ENCODE peak calls at places on chromosomes 6 and 20, in six cellular contexts. One of them, this sample, is unnamed. For H3K4me1, the result is how much of the 10 kb centered on the place peaks cover.

GRCh38 chr20:9110365-9110764 is 41.5 kb downstream of the PLCB4 start:
- DNase-seq in stomach: no peak
- DNase-seq in suprapubic skin: no peak
- DNase-seq in IMR-90: peak
- DNase-seq in heart left ventricle: no peak
- DNase-seq in uterus: no peak
- DNase-seq in this sample: no peak

GRCh38 chr20:48339986-48340884 is 487.6 kb downstream of the PREX1 start:
- DNase-seq in stomach: no peak
- DNase-seq in suprapubic skin: no peak
- DNase-seq in IMR-90: no peak
- DNase-seq in heart left ventricle: no peak
- DNase-seq in uterus: peak
- DNase-seq in this sample: no peak

GRCh38 chr20:48667889-48668413 is 159.8 kb downstream of the PREX1 start:
- DNase-seq in stomach: no peak
- DNase-seq in suprapubic skin: no peak
- DNase-seq in IMR-90: no peak
- DNase-seq in heart left ventricle: no peak
- DNase-seq in uterus: no peak
- DNase-seq in this sample: no peak

GRCh38 chr6:26020291-26020982 is 57.8 kb downstream of the TRIM38 start:
- DNase-seq in stomach: peak
- DNase-seq in suprapubic skin: peak
- DNase-seq in IMR-90: peak
- DNase-seq in heart left ventricle: peak
- DNase-seq in uterus: peak
- DNase-seq in this sample: no peak

GRCh38 chr20:19070681-19071441 is 141.6 kb upstream of the SLC24A3 start:
- DNase-seq in stomach: no peak
- DNase-seq in suprapubic skin: no peak
- DNase-seq in IMR-90: no peak
- DNase-seq in heart left ventricle: no peak
- DNase-seq in uterus: no peak
- DNase-seq in this sample: no peak

GRCh38 chr6:40352527-40353170 is 234.5 kb downstream of the LRFN2 start:
- DNase-seq in stomach: no peak
- DNase-seq in suprapubic skin: no peak
- DNase-seq in IMR-90: no peak
- DNase-seq in heart left ventricle: no peak
- DNase-seq in uterus: no peak
- DNase-seq in this sample: no peak

GRCh38 chr6:44176130-44176934 is 17.7 kb downstream of the CAPN11 start:
- DNase-seq in stomach: no peak
- DNase-seq in suprapubic skin: no peak
- DNase-seq in IMR-90: no peak
- DNase-seq in heart left ventricle: no peak
- DNase-seq in uterus: no peak
- DNase-seq in this sample: no peak

GRCh38 chr6:53648571-53648970 is 17.0 kb downstream of the KLHL31 start:
- DNase-seq in stomach: no peak
- DNase-seq in suprapubic skin: no peak
- DNase-seq in IMR-90: peak
- DNase-seq in heart left ventricle: no peak
- DNase-seq in uterus: no peak
- DNase-seq in this sample: no peak

GRCh38 chr20:31718952-31719643 is 3.6 kb downstream of the BCL2L1 start:
- DNase-seq in stomach: peak
- DNase-seq in suprapubic skin: no peak
- DNase-seq in IMR-90: no peak
- DNase-seq in heart left ventricle: no peak
- DNase-seq in uterus: no peak
- DNase-seq in this sample: no peak

GRCh38 chr20:22916121-22916842 is 118.8 kb upstream of the SSTR4 start:
- DNase-seq in stomach: peak
- DNase-seq in suprapubic skin: no peak
- DNase-seq in IMR-90: no peak
- DNase-seq in heart left ventricle: no peak
- DNase-seq in uterus: no peak
- DNase-seq in this sample: no peak

GRCh38 chr20:50295345-50295744 is 104.7 kb downstream of the CEBPB start:
- DNase-seq in stomach: no peak
- DNase-seq in suprapubic skin: no peak
- DNase-seq in IMR-90: no peak
- DNase-seq in heart left ventricle: no peak
- DNase-seq in uterus: no peak
- DNase-seq in this sample: no peak

GRCh38 chr20:49398401-49399144 is 83.9 kb downstream of the KCNB1 start:
- DNase-seq in stomach: no peak
- DNase-seq in suprapubic skin: no peak
- DNase-seq in IMR-90: no peak
- DNase-seq in heart left ventricle: no peak
- DNase-seq in uterus: no peak
- DNase-seq in this sample: no peak

GRCh38 chr6:137661601-137662000 is 167.4 kb upstream of the OLIG3 start:
- DNase-seq in stomach: no peak
- DNase-seq in suprapubic skin: no peak
- DNase-seq in IMR-90: peak
- DNase-seq in heart left ventricle: no peak
- DNase-seq in uterus: no peak
- DNase-seq in this sample: no peak

GRCh38 chr20:23244207-23244915 is 106.2 kb upstream of the NXT1 start:
- DNase-seq in stomach: no peak
- DNase-seq in suprapubic skin: peak
- DNase-seq in IMR-90: no peak
- DNase-seq in heart left ventricle: no peak
- DNase-seq in uterus: no peak
- DNase-seq in this sample: no peak

GRCh38 chr6:26195924-26196845 is 109.0 kb downstream of the HFE start:
- DNase-seq in stomach: no peak
- DNase-seq in suprapubic skin: no peak
- DNase-seq in IMR-90: peak
- DNase-seq in heart left ventricle: no peak
- DNase-seq in uterus: no peak
- DNase-seq in this sample: no peak

GRCh38 chr6:44342052-44342451 is 398 bp upstream of the SPATS1 start:
- DNase-seq in stomach: no peak
- DNase-seq in suprapubic skin: no peak
- DNase-seq in IMR-90: no peak
- DNase-seq in heart left ventricle: no peak
- DNase-seq in uterus: no peak
- DNase-seq in this sample: no peak

GRCh38 chr6:167094820-167095637 is 27.9 kb upstream of the CCR6 start:
- DNase-seq in stomach: no peak
- DNase-seq in suprapubic skin: no peak
- DNase-seq in IMR-90: no peak
- DNase-seq in heart left ventricle: no peak
- DNase-seq in uterus: no peak
- DNase-seq in this sample: no peak

GRCh38 chr20:33299111-33299603 is 16.1 kb downstream of the BPIFB1 start:
- DNase-seq in stomach: peak
- DNase-seq in suprapubic skin: no peak
- DNase-seq in IMR-90: peak
- DNase-seq in heart left ventricle: peak
- DNase-seq in uterus: peak
- DNase-seq in this sample: no peak

GRCh38 chr6:109896333-109896732 is 81.8 kb upstream of the GPR6 start:
- DNase-seq in stomach: no peak
- DNase-seq in suprapubic skin: no peak
- DNase-seq in IMR-90: peak
- DNase-seq in heart left ventricle: no peak
- DNase-seq in uterus: no peak
- DNase-seq in this sample: no peak

GRCh38 chr6:23170044-23170443 is 600.7 kb downstream of the HDGFL1 start:
- DNase-seq in stomach: no peak
- DNase-seq in suprapubic skin: no peak
- DNase-seq in IMR-90: no peak
- DNase-seq in heart left ventricle: no peak
- DNase-seq in uterus: no peak
- DNase-seq in this sample: no peak

GRCh38 chr6:136843210-136843609 is 20.8 kb downstream of the PEX7 start:
- DNase-seq in stomach: no peak
- DNase-seq in suprapubic skin: no peak
- DNase-seq in IMR-90: no peak
- DNase-seq in heart left ventricle: no peak
- DNase-seq in uterus: no peak
- DNase-seq in this sample: no peak

GRCh38 chr6:150072201-150072600 is 3.3 kb upstream of the ULBP3 start:
- DNase-seq in stomach: peak
- DNase-seq in suprapubic skin: no peak
- DNase-seq in IMR-90: peak
- DNase-seq in heart left ventricle: peak
- DNase-seq in uterus: no peak
- DNase-seq in this sample: no peak

GRCh38 chr6:27288136-27289044 is 23.7 kb downstream of the POM121L2 start:
- DNase-seq in stomach: no peak
- DNase-seq in suprapubic skin: no peak
- DNase-seq in IMR-90: no peak
- DNase-seq in heart left ventricle: no peak
- DNase-seq in uterus: no peak
- DNase-seq in this sample: no peak
- TF ChIP-seq POLR2A in stomach: no peak
- TF ChIP-seq POLR2A in suprapubic skin: no peak
- TF ChIP-seq POLR2A in IMR-90: no peak
- TF ChIP-seq POLR2A in heart left ventricle: no peak
- TF ChIP-seq POLR2A in uterus: no peak
- TF ChIP-seq POLR2A in this sample: no peak

GRCh38 chr6:135286962-135287525 is 105.9 kb downstream of the MYB start:
- DNase-seq in stomach: no peak
- DNase-seq in suprapubic skin: no peak
- DNase-seq in IMR-90: no peak
- DNase-seq in heart left ventricle: no peak
- DNase-seq in uterus: no peak
- DNase-seq in this sample: no peak
- H3K4me1 ChIP-seq in stomach: under half
- H3K4me1 ChIP-seq in suprapubic skin: under half
- H3K4me1 ChIP-seq in IMR-90: under half
- H3K4me1 ChIP-seq in heart left ventricle: under half
- H3K4me1 ChIP-seq in uterus: under half
- H3K4me1 ChIP-seq in this sample: under half

GRCh38 chr6:90694802-90695201 is 107.9 kb upstream of the MAP3K7 start:
- DNase-seq in stomach: no peak
- DNase-seq in suprapubic skin: no peak
- DNase-seq in IMR-90: no peak
- DNase-seq in heart left ventricle: no peak
- DNase-seq in uterus: no peak
- DNase-seq in this sample: no peak

GRCh38 chr6:90689172-90689571 is 102.3 kb upstream of the MAP3K7 start:
- DNase-seq in stomach: no peak
- DNase-seq in suprapubic skin: no peak
- DNase-seq in IMR-90: no peak
- DNase-seq in heart left ventricle: no peak
- DNase-seq in uterus: no peak
- DNase-seq in this sample: no peak

GRCh38 chr6:90687751-90688380 is 101.0 kb upstream of the MAP3K7 start:
- DNase-seq in stomach: no peak
- DNase-seq in suprapubic skin: no peak
- DNase-seq in IMR-90: no peak
- DNase-seq in heart left ventricle: no peak
- DNase-seq in uterus: no peak
- DNase-seq in this sample: no peak

GRCh38 chr6:90695316-90695715 is 108.4 kb upstream of the MAP3K7 start:
- DNase-seq in stomach: no peak
- DNase-seq in suprapubic skin: no peak
- DNase-seq in IMR-90: no peak
- DNase-seq in heart left ventricle: no peak
- DNase-seq in uterus: no peak
- DNase-seq in this sample: no peak

DNA sequence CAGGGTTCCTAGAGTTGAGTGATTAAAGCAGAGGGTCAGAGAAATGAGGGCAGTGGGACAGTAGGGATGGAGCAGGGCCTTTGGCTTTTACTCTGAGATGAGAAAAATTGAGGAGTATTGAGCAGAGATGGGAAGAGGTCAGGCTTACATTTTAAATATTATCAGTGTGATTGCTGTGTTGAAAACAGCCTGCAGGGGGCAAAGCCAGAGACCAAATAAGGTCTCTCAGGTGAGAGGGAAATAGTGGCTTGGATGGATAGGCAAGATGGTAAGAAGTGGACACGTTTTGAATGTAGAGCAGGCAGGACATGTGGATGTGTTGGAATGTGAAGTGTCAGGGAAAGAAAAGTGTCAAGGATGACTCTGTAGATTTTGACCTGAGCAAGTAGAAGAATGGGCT is 105.0 kb upstream of the MAP3K7 start:
- DNase-seq in stomach: no peak
- DNase-seq in suprapubic skin: no peak
- DNase-seq in IMR-90: no peak
- DNase-seq in heart left ventricle: no peak
- DNase-seq in uterus: no peak
- DNase-seq in this sample: no peak
- TF ChIP-seq CTCF in stomach: no peak
- TF ChIP-seq CTCF in suprapubic skin: no peak
- TF ChIP-seq CTCF in IMR-90: no peak
- TF ChIP-seq CTCF in heart left ventricle: no peak
- TF ChIP-seq CTCF in uterus: no peak
- TF ChIP-seq CTCF in this sample: no peak

GRCh38 chr6:135181333-135182119 is 418 bp downstream of the MYB start:
- DNase-seq in stomach: no peak
- DNase-seq in suprapubic skin: no peak
- DNase-seq in IMR-90: no peak
- DNase-seq in heart left ventricle: peak
- DNase-seq in uterus: no peak
- DNase-seq in this sample: no peak

GRCh38 chr6:135183532-135184440 is 2.7 kb downstream of the MYB start:
- DNase-seq in stomach: peak
- DNase-seq in suprapubic skin: no peak
- DNase-seq in IMR-90: peak
- DNase-seq in heart left ventricle: peak
- DNase-seq in uterus: peak
- DNase-seq in this sample: no peak

GRCh38 chr6:135182120-135182992 is 1.2 kb downstream of the MYB start:
- DNase-seq in stomach: peak
- DNase-seq in suprapubic skin: no peak
- DNase-seq in IMR-90: no peak
- DNase-seq in heart left ventricle: peak
- DNase-seq in uterus: peak
- DNase-seq in this sample: no peak

GRCh38 chr6:135180458-135181332 is at the start of gene MYB:
- DNase-seq in stomach: peak
- DNase-seq in suprapubic skin: peak
- DNase-seq in IMR-90: peak
- DNase-seq in heart left ventricle: peak
- DNase-seq in uterus: peak
- DNase-seq in this sample: no peak

DNA sequence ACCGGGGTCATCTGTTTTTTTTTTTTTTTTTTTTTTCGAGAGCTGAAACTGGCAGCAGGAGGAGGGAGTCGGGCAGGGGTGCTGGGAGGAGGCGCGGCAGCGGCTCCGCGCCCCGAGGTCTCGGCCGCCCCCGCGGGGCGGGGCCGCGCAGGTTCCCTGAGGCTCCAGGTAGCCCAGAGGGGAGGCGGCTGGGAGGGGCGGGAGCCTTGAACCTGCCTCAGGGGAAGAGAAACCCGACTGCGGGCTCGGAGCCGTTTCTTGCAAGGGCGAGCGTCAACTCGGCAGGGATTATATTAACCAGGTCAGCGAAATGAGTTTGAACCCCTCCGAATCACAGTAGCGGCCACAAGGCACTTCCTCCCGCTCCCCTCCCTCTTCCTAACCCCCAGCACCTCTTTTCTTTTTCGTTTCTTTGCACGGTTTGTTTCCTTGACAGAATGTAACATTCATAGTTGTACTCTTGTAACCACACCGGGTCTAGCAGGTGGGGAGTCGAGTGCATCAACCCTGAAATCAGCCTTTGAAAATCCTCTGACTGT is 2.0 kb downstream of the MYB start:
- DNase-seq in stomach: peak
- DNase-seq in suprapubic skin: no peak
- DNase-seq in IMR-90: no peak
- DNase-seq in heart left ventricle: peak
- DNase-seq in uterus: no peak
- DNase-seq in this sample: no peak
- TF ChIP-seq POLR2A in stomach: no peak
- TF ChIP-seq POLR2A in suprapubic skin: no peak
- TF ChIP-seq POLR2A in IMR-90: no peak
- TF ChIP-seq POLR2A in heart left ventricle: no peak
- TF ChIP-seq POLR2A in uterus: no peak
- TF ChIP-seq POLR2A in this sample: no peak

This sample was measured in esophagus squamous epithelium.